ENCODE peak calls at places on chromosomes 5 and 9, in eight cellular contexts. E is vagina, W is cardiac fibroblast, R is endodermal cell, D is astrocyte, J is fibroblast of pulmonary artery, U is Panc1, Z is A549. S is an unnamed sample.

GRCh38 chr9:121649476-121650219 is 1.8 kb upstream of the DAB2IP start:
- DNase-seq in E (no peak), W (no peak), R (no peak), D (no peak), J (no peak), U (no peak), Z (no peak), S (no peak)

GRCh38 chr5:17238521-17239041 is 21.1 kb downstream of the BASP1 start:
- DNase-seq in E (no peak), W (peak), R (no peak), D (peak), J (peak), U (no peak), Z (no peak), S (no peak)

GRCh38 chr9:134475051-134475790 is 149.0 kb downstream of the RXRA start:
- DNase-seq in E (no peak), W (peak), R (no peak), D (peak), J (peak), U (no peak), Z (no peak), S (no peak)

GRCh38 chr5:90644132-90644531 is 85.5 kb downstream of the ADGRV1 start:
- DNase-seq in E (no peak), W (no peak), R (no peak), D (no peak), J (no peak), U (no peak), Z (no peak), S (no peak)

GRCh38 chr9:3880851-3881250 is 355.1 kb upstream of the RFX3 start:
- DNase-seq in E (no peak), W (peak), R (no peak), D (peak), J (peak), U (no peak), Z (no peak), S (no peak)

GRCh38 chr5:38369692-38370091 is 111.3 kb downstream of the EGFLAM start:
- DNase-seq in E (no peak), W (no peak), R (no peak), D (no peak), J (no peak), U (no peak), Z (no peak), S (no peak)

GRCh38 chr5:144583493-144584154 is 413.0 kb downstream of the KCTD16 start:
- DNase-seq in E (no peak), W (no peak), R (no peak), D (no peak), J (no peak), U (no peak), Z (no peak), S (no peak)

GRCh38 chr5:132411382-132411925 is 41.9 kb downstream of the SLC22A5 start:
- DNase-seq in E (peak), W (no peak), R (no peak), D (no peak), J (no peak), U (no peak), Z (no peak), S (peak)

GRCh38 chr5:57072218-57072892 is 101.5 kb upstream of the GPBP1 start:
- DNase-seq in E (no peak), W (no peak), R (no peak), D (no peak), J (no peak), U (no peak), Z (no peak), S (no peak)

GRCh38 chr5:1008451-1009358 is at the start of gene NKD2:
- DNase-seq in E (no peak), W (no peak), R (peak), D (no peak), J (no peak), U (no peak), Z (peak), S (peak)

GRCh38 chr9:133342570-133342969 is 5.4 kb downstream of the MED22 start:
- DNase-seq in E (no peak), W (no peak), R (peak), D (no peak), J (no peak), U (no peak), Z (no peak), S (no peak)

GRCh38 chr9:98778251-98778650 is 18.1 kb downstream of the ANKS6 start:
- DNase-seq in E (peak), W (no peak), R (no peak), D (no peak), J (no peak), U (no peak), Z (no peak), S (no peak)

GRCh38 chr5:151708126-151708525 is 21.4 kb upstream of the SPARC start:
- DNase-seq in E (no peak), W (no peak), R (no peak), D (no peak), J (no peak), U (peak), Z (no peak), S (no peak)

GRCh38 chr5:105593011-105593760 is 2030.6 kb upstream of the NUDT12 start:
- DNase-seq in E (no peak), W (no peak), R (no peak), D (no peak), J (no peak), U (no peak), Z (no peak), S (no peak)

GRCh38 chr5:91166040-91166807 is 216.9 kb downstream of the ARRDC3 start:
- DNase-seq in E (no peak), W (peak), R (no peak), D (peak), J (peak), U (no peak), Z (no peak), S (no peak)

GRCh38 chr9:34928921-34929320 is 29.2 kb upstream of the PHF24 start:
- DNase-seq in E (no peak), W (no peak), R (no peak), D (no peak), J (no peak), U (no peak), Z (no peak), S (no peak)
- TF ChIP-seq CTCF in E (no peak), W (no peak), R (no peak), D (no peak), J (no peak), U (no peak), Z (no peak), S (no peak)

DNA sequence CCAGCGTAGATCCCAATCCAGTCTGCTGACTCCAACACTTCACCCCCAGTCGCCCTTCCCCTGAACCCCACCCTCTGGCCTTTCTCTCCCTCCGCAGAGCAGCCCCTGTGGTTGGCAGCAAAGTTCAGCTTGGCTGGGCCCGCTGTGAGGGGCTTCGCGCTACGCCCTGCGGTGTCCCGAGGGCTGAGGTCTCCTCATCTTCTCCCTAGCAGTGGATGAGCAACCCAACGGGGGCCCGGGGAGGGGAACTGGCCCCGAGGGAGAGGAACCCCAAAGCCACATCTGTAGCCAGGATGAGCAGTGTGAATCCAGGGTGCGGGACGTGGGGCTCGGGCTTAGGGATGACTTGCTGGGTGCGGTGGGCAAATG is 579 bp downstream of the EGFL7 start:
- DNase-seq in E (no peak), W (no peak), R (no peak), D (no peak), J (no peak), U (no peak), Z (no peak), S (no peak)
- H3K4me3 ChIP-seq in E (peak), W (peak), R (no peak), D (no peak), J (peak), U (no peak), Z (no peak), S (no peak)

DNA sequence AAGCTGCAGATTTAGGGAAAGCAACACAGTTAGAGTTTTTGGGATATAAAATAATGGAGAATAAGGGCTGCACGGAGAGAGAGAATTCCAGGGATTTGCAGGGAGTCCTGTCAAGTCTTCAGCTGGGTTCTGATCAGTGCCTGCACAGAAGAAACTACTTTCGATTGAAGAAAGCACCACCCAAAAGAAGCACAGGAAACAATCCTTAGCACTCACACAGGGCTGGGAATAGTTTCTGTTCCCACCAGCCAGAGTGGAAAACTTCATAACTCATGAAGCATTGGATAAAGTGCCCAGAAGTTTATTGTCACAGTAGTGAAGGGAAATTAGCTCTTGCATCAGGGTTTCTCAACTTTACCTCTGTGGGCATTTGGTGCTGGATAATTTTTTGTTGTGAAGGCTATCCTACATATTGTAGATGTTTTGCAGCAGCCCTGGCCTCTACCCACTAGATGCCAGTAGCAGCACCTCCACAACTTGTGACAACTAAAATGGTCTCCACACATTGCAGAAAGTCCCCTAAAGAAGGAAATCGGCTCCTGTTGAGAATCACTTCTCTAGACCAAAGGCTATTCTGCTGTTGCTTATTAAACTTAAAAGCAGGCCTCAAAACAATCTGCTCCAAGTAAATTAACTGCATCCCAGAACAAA is 71.0 kb upstream of the FAM120A start:
- DNase-seq in E (no peak), W (peak), R (no peak), D (no peak), J (no peak), U (no peak), Z (no peak), S (no peak)
- TF ChIP-seq CTCF in E (no peak), W (no peak), R (peak), D (no peak), J (no peak), U (peak), Z (no peak), S (no peak)

GRCh38 chr9:75648021-75648420 is 242.5 kb upstream of the PCSK5 start:
- DNase-seq in E (no peak), W (no peak), R (no peak), D (no peak), J (no peak), U (no peak), Z (no peak), S (no peak)
- H3K4me3 ChIP-seq in E (no peak), W (no peak), R (no peak), D (no peak), J (no peak), U (no peak), Z (no peak), S (no peak)

DNA sequence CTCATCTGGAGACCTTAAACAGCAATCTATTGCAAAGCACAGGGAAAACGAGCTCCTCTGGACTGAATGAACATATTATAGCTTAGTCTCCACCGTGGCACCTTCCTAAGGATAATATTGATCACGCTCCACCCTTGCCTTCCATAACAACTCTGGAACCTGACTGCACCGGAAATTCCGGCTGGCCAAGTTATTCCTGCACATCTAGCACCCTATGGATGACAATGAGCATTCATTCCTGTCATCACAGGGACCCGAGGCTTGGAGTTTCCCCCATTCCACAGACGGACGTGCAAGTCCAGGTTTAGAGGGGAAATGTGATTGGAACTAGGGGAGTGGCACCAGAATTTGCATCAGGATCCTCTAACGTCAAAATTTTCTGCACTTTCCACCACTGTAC is 27.5 kb downstream of the STK10 start:
- DNase-seq in E (no peak), W (no peak), R (no peak), D (no peak), J (no peak), U (no peak), Z (no peak), S (no peak)
- TF ChIP-seq CTCF in E (no peak), W (no peak), R (no peak), D (no peak), J (no peak), U (no peak), Z (no peak), S (no peak)

DNA sequence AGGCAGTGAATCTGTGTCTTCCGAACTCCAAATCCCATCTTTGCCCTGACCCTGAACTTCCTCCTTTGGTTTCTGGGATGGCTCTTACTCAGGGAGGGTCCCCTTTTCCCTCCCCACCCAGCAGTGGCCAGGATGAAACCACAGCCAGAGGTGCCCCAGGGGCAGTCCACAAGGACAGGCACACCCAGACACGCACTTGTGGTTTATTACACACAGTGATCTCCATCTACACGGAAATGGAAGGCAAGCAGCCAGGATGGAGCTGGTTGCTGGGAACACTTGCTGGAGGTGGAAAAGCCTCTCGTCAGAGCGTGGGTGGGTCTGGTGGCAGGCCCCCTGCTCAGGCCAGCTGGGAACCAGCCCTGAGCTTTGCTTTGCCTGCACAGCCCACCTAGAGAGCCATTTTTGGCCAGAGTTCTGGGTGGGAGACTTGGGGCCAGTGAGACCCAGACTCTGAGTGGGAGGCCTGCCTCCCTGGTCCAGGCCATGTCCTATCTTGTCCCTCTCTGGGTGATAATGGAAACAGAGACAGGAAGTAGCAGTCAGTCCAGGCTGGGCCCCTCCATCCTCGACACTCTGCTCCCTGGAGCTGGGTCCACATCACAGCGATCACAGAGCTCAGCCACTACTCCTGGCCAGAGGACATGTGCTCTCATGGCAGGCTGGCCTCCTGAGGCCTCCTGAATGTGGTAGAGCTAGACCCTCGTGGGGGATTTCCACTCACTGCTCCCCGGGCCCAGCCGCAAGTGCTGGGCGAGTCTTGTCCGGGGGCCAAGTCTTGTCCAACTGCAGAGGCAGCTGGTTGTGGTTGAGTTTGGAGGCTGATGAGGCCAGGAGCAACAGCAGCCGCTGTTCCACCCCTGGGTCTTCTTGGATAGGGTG is 5.1 kb upstream of the PHYKPL start:
- DNase-seq in E (no peak), W (peak), R (no peak), D (peak), J (no peak), U (no peak), Z (no peak), S (no peak)
- H3K4me3 ChIP-seq in E (no peak), W (no peak), R (no peak), D (no peak), J (no peak), U (no peak), Z (no peak), S (no peak)

S was measured in GM06990.